ENCODE peak calls at places on chromosomes 2 and 18, in five cellular contexts. O is left lung, X is fibroblast of mammary gland, Z is heart left ventricle, Q is A172. T is an unnamed sample.

GRCh38 chr2:11056614-11057013 is 98.7 kb upstream of the SLC66A3 start:
- DNase-seq in Q (peak), Z (no peak), X (peak), O (no peak), T (peak)

GRCh38 chr18:23723121-23723520 is 33.9 kb downstream of the LAMA3 start:
- DNase-seq in X (peak), O (no peak), Q (no peak), Z (no peak), T (no peak)

GRCh38 chr18:79480171-79480981 is 84.6 kb downstream of the NFATC1 start:
- DNase-seq in O (peak), X (no peak), Q (no peak), Z (no peak), T (no peak)

GRCh38 chr2:152716805-152717241 is 438 bp downstream of the PRPF40A start:
- DNase-seq in O (peak), Q (no peak), X (peak), Z (peak), T (no peak)

GRCh38 chr2:109295070-109295780 is 166.2 kb downstream of the SH3RF3 start:
- DNase-seq in O (no peak), Z (no peak), X (no peak), Q (no peak), T (no peak)

GRCh38 chr2:38599706-38600105 is 3.0 kb downstream of the HNRNPLL start:
- DNase-seq in X (no peak), O (no peak), Z (no peak), Q (no peak), T (no peak)

GRCh38 chr18:51461956-51462355 is 264.5 kb upstream of the MEX3C start:
- DNase-seq in O (no peak), Z (no peak), Q (no peak), X (no peak), T (no peak)

GRCh38 chr2:54149623-54150501 is 34.4 kb downstream of the ACYP2 start:
- DNase-seq in Z (no peak), X (peak), Q (no peak), O (no peak), T (no peak)

GRCh38 chr2:181456660-181457120 is 496 bp upstream of the ITGA4 start:
- DNase-seq in O (peak), Q (no peak), Z (peak), X (peak), T (peak)

GRCh38 chr2:39481611-39482010 is 44.5 kb upstream of the MAP4K3 start:
- DNase-seq in O (no peak), Z (no peak), Q (peak), X (peak), T (no peak)

GRCh38 chr2:149410701-149411484 is 80.5 kb downstream of the LYPD6 start:
- DNase-seq in O (no peak), X (peak), Q (peak), Z (no peak), T (no peak)

GRCh38 chr2:159516241-159516758 is 100.0 kb downstream of the BAZ2B start:
- DNase-seq in O (no peak), Q (peak), X (peak), Z (no peak), T (peak)

T was measured in DMS79.